ENCODE peak calls at places on chromosome 18, in eight cellular contexts. One of them, this sample, is unnamed.

GRCh38 chr18:65938592-65939372 is 188.0 kb downstream of the CDH7 start:
- DNase-seq in AG09309: no peak
- DNase-seq in A549: peak; percentile 0
- DNase-seq in HepG2: peak; percentile 34
- DNase-seq in suprapubic skin: no peak
- DNase-seq in AG10803: no peak
- DNase-seq in spleen: no peak
- DNase-seq in HFFc6: no peak
- DNase-seq in this sample: no peak

GRCh38 chr18:10321576-10321975 is 132.9 kb upstream of the APCDD1 start:
- DNase-seq in AG10803: no peak
- DNase-seq in HFFc6: no peak
- DNase-seq in AG09309: no peak
- DNase-seq in A549: no peak
- DNase-seq in spleen: no peak
- DNase-seq in suprapubic skin: no peak
- DNase-seq in HepG2: no peak
- DNase-seq in this sample: no peak

GRCh38 chr18:45549296-45549695 is 66.0 kb upstream of the SLC14A2 start:
- DNase-seq in HFFc6: no peak
- DNase-seq in spleen: no peak
- DNase-seq in AG09309: no peak
- DNase-seq in A549: no peak
- DNase-seq in suprapubic skin: no peak
- DNase-seq in AG10803: no peak
- DNase-seq in HepG2: no peak
- DNase-seq in this sample: no peak

GRCh38 chr18:3903341-3903740 is 453.4 kb downstream of the TGIF1 start:
- DNase-seq in AG10803: peak; percentile 84
- DNase-seq in AG09309: peak; percentile 85
- DNase-seq in A549: no peak
- DNase-seq in HFFc6: peak; percentile 90
- DNase-seq in suprapubic skin: no peak
- DNase-seq in spleen: no peak
- DNase-seq in HepG2: no peak
- DNase-seq in this sample: no peak

GRCh38 chr18:44793685-44794084 is 113.0 kb downstream of the SETBP1 start:
- DNase-seq in HFFc6: no peak
- DNase-seq in A549: no peak
- DNase-seq in AG09309: no peak
- DNase-seq in suprapubic skin: no peak
- DNase-seq in HepG2: no peak
- DNase-seq in spleen: no peak
- DNase-seq in AG10803: no peak
- DNase-seq in this sample: no peak

GRCh38 chr18:28013064-28013463 is 163.9 kb downstream of the CDH2 start:
- DNase-seq in suprapubic skin: no peak
- DNase-seq in HFFc6: no peak
- DNase-seq in HepG2: peak; percentile 13
- DNase-seq in AG09309: no peak
- DNase-seq in spleen: no peak
- DNase-seq in A549: no peak
- DNase-seq in AG10803: peak; percentile 34
- DNase-seq in this sample: no peak

GRCh38 chr18:3411854-3412268 is 38.1 kb upstream of the TGIF1 start:
- DNase-seq in suprapubic skin: no peak
- DNase-seq in spleen: peak; percentile 78
- DNase-seq in AG10803: peak; percentile 6
- DNase-seq in AG09309: no peak
- DNase-seq in HepG2: no peak
- DNase-seq in A549: peak; percentile 54
- DNase-seq in HFFc6: no peak
- DNase-seq in this sample: no peak

GRCh38 chr18:45006934-45007333 is 326.2 kb downstream of the SETBP1 start:
- DNase-seq in AG10803: no peak
- DNase-seq in suprapubic skin: no peak
- DNase-seq in HFFc6: peak; percentile 22
- DNase-seq in HepG2: no peak
- DNase-seq in AG09309: no peak
- DNase-seq in A549: no peak
- DNase-seq in spleen: no peak
- DNase-seq in this sample: no peak

GRCh38 chr18:65753520-65753919 is 2.7 kb downstream of the CDH7 start:
- DNase-seq in AG10803: no peak
- DNase-seq in spleen: no peak
- DNase-seq in suprapubic skin: no peak
- DNase-seq in A549: no peak
- DNase-seq in AG09309: no peak
- DNase-seq in HFFc6: no peak
- DNase-seq in HepG2: peak; percentile 31
- DNase-seq in this sample: no peak

GRCh38 chr18:50862401-50862800 is 16.5 kb upstream of the ME2 start:
- DNase-seq in spleen: no peak
- DNase-seq in A549: no peak
- DNase-seq in AG09309: no peak
- DNase-seq in HFFc6: no peak
- DNase-seq in AG10803: no peak
- DNase-seq in suprapubic skin: no peak
- DNase-seq in HepG2: no peak
- DNase-seq in this sample: no peak

GRCh38 chr18:50866765-50867164 is 12.2 kb upstream of the ME2 start:
- DNase-seq in spleen: no peak
- DNase-seq in HFFc6: peak; percentile 14
- DNase-seq in AG10803: no peak
- DNase-seq in HepG2: no peak
- DNase-seq in AG09309: no peak
- DNase-seq in A549: no peak
- DNase-seq in suprapubic skin: no peak
- DNase-seq in this sample: no peak

GRCh38 chr18:50861617-50862016 is 17.3 kb upstream of the ME2 start:
- DNase-seq in AG10803: no peak
- DNase-seq in suprapubic skin: no peak
- DNase-seq in AG09309: no peak
- DNase-seq in HFFc6: no peak
- DNase-seq in HepG2: no peak
- DNase-seq in spleen: no peak
- DNase-seq in A549: no peak
- DNase-seq in this sample: no peak

GRCh38 chr18:50859793-50860192 is 19.1 kb upstream of the ME2 start:
- DNase-seq in AG10803: no peak
- DNase-seq in HepG2: no peak
- DNase-seq in AG09309: no peak
- DNase-seq in suprapubic skin: no peak
- DNase-seq in HFFc6: no peak
- DNase-seq in A549: no peak
- DNase-seq in spleen: no peak
- DNase-seq in this sample: no peak

GRCh38 chr18:50863840-50864239 is 15.1 kb upstream of the ME2 start:
- DNase-seq in HFFc6: no peak
- DNase-seq in spleen: no peak
- DNase-seq in HepG2: no peak
- DNase-seq in suprapubic skin: no peak
- DNase-seq in AG10803: no peak
- DNase-seq in AG09309: no peak
- DNase-seq in A549: no peak
- DNase-seq in this sample: no peak
- TF ChIP-seq CTCF in HFFc6: no peak
- TF ChIP-seq CTCF in spleen: no peak
- TF ChIP-seq CTCF in HepG2: no peak
- TF ChIP-seq CTCF in suprapubic skin: no peak
- TF ChIP-seq CTCF in AG10803: no peak
- TF ChIP-seq CTCF in AG09309: no peak
- TF ChIP-seq CTCF in A549: no peak
- TF ChIP-seq CTCF in this sample: no peak

GRCh38 chr18:50340078-50340477 is 34.8 kb upstream of the SKA1 start:
- DNase-seq in suprapubic skin: no peak
- DNase-seq in AG10803: no peak
- DNase-seq in HepG2: no peak
- DNase-seq in HFFc6: no peak
- DNase-seq in spleen: peak; percentile 66
- DNase-seq in AG09309: no peak
- DNase-seq in A549: no peak
- DNase-seq in this sample: no peak
- TF ChIP-seq CTCF in suprapubic skin: no peak
- TF ChIP-seq CTCF in AG10803: no peak
- TF ChIP-seq CTCF in HepG2: peak; percentile 41
- TF ChIP-seq CTCF in HFFc6: peak; percentile 20
- TF ChIP-seq CTCF in spleen: no peak
- TF ChIP-seq CTCF in AG09309: no peak
- TF ChIP-seq CTCF in A549: no peak
- TF ChIP-seq CTCF in this sample: no peak

GRCh38 chr18:67451952-67452351 is 64.6 kb downstream of the DSEL start:
- DNase-seq in HepG2: no peak
- DNase-seq in spleen: no peak
- DNase-seq in AG09309: no peak
- DNase-seq in AG10803: no peak
- DNase-seq in suprapubic skin: no peak
- DNase-seq in A549: no peak
- DNase-seq in HFFc6: no peak
- DNase-seq in this sample: no peak

DNA sequence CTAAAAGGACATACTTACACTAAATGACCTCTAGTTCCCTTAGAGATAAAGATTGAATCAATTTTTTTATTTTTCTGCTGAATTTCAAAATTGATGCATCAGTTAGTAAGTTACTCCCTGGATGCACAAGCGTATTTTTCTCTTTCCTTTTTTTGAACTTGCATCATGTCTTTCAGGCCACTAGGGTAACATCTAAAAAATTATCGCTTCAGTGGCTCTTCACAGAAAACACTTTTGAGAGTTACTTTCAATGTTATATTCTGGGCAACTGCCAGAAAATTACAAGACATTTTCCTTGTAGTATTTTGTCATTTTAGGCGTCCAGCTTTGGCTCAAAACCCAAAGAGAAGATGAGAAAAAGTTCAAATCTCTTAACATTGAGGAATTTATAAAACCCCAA is 59.8 kb downstream of the DSEL start:
- DNase-seq in AG09309: no peak
- DNase-seq in HepG2: no peak
- DNase-seq in spleen: no peak
- DNase-seq in AG10803: no peak
- DNase-seq in HFFc6: no peak
- DNase-seq in suprapubic skin: no peak
- DNase-seq in A549: no peak
- DNase-seq in this sample: no peak
- TF ChIP-seq CTCF in AG09309: no peak
- TF ChIP-seq CTCF in HepG2: no peak
- TF ChIP-seq CTCF in spleen: no peak
- TF ChIP-seq CTCF in AG10803: peak; percentile 4
- TF ChIP-seq CTCF in HFFc6: peak; percentile 60
- TF ChIP-seq CTCF in suprapubic skin: no peak
- TF ChIP-seq CTCF in A549: no peak
- TF ChIP-seq CTCF in this sample: peak; percentile 11

GRCh38 chr18:52667388-52667787 is 327.4 kb downstream of the DCC start:
- DNase-seq in HepG2: no peak
- DNase-seq in HFFc6: no peak
- DNase-seq in suprapubic skin: no peak
- DNase-seq in spleen: no peak
- DNase-seq in AG10803: no peak
- DNase-seq in A549: no peak
- DNase-seq in AG09309: no peak
- DNase-seq in this sample: no peak

DNA sequence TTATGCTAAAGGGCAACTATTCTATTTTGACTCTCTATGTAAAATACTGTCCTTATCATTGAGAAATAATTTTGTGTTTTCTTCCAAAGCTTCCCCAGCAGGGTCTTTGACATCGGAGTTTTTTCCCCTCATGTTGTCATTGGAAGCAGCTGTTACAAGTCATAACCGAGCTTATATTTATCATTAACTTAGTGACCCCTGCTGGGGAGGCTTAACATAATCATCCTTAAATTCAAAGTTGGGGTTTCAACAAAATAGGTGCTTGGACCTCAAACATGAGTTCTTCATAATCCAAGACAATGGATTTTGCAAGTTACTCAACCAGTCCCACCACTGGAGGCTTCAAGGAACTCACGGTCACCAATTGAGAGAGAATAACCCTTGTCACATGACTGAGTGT is 330.9 kb downstream of the DCC start:
- DNase-seq in spleen: no peak
- DNase-seq in HepG2: peak; percentile 4
- DNase-seq in A549: peak; percentile 23
- DNase-seq in AG10803: peak; percentile 15
- DNase-seq in AG09309: no peak
- DNase-seq in suprapubic skin: no peak
- DNase-seq in HFFc6: no peak
- DNase-seq in this sample: no peak
- TF ChIP-seq CTCF in spleen: no peak
- TF ChIP-seq CTCF in HepG2: no peak
- TF ChIP-seq CTCF in A549: peak; percentile 37
- TF ChIP-seq CTCF in AG10803: peak; percentile 33
- TF ChIP-seq CTCF in AG09309: no peak
- TF ChIP-seq CTCF in suprapubic skin: no peak
- TF ChIP-seq CTCF in HFFc6: peak; percentile 13
- TF ChIP-seq CTCF in this sample: peak; percentile 39

DNA sequence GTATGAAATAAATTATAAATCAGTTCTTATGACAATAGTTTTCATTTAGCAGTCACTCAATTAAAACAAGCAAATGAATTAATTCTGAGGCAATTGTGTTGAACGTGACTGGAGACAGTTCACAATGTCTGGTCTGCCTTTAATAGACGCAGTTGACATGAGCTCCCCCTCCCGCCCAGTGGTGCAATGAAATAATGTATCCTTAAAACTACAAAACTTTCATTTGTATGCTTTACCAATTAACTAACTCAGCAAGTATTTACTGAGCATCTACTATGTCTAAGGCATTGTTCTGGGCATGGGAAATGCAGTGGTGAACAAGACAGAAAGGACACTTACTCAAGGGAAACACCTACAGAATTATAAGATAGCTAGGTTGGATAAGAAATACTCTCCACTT is 3.5 kb upstream of the DSC2 start:
- DNase-seq in HFFc6: no peak
- DNase-seq in AG09309: no peak
- DNase-seq in HepG2: no peak
- DNase-seq in A549: no peak
- DNase-seq in spleen: no peak
- DNase-seq in AG10803: no peak
- DNase-seq in suprapubic skin: no peak
- DNase-seq in this sample: no peak
- TF ChIP-seq CTCF in HFFc6: no peak
- TF ChIP-seq CTCF in AG09309: no peak
- TF ChIP-seq CTCF in HepG2: no peak
- TF ChIP-seq CTCF in A549: no peak
- TF ChIP-seq CTCF in spleen: no peak
- TF ChIP-seq CTCF in AG10803: no peak
- TF ChIP-seq CTCF in suprapubic skin: no peak
- TF ChIP-seq CTCF in this sample: no peak

This sample was measured in osteocyte.